ENCODE peak calls at places on chromosomes 11 and 22, in eight cellular contexts. P is adrenal gland; D is fibroblast of lung; B is CD4-positive, alpha-beta T cell; M is HCT116; C is mammary epithelial cell; W is AG04450; N is epithelial cell of esophagus. G is an unnamed sample.

GRCh38 chr22:37259540-37260029 is 15.5 kb upstream of the RAC2 start:
- DNase-seq in P (peak; percentile 12), D (peak; percentile 53), B (no peak), M (peak; percentile 54), C (peak; percentile 49), W (no peak), N (peak; percentile 59), G (no peak)

GRCh38 chr11:95137299-95137698 is 47.7 kb downstream of the ENDOD1 start:
- DNase-seq in P (no peak), D (no peak), B (no peak), M (no peak), C (no peak), W (no peak), N (no peak), G (no peak)

GRCh38 chr22:28029201-28029948 is 110.3 kb upstream of the PITPNB start:
- DNase-seq in P (peak; percentile 69), D (peak; percentile 65), B (no peak), M (no peak), C (no peak), W (no peak), N (no peak), G (no peak)

GRCh38 chr11:23875407-23875950 is 621.4 kb upstream of the LUZP2 start:
- DNase-seq in P (no peak), D (peak; percentile 76), B (no peak), M (no peak), C (no peak), W (peak; percentile 85), N (no peak), G (no peak)

GRCh38 chr11:115420524-115420923 is 83.7 kb downstream of the CADM1 start:
- DNase-seq in P (no peak), D (no peak), B (no peak), M (no peak), C (no peak), W (no peak), N (no peak), G (no peak)

GRCh38 chr11:78200061-78200460 is 11.3 kb downstream of the USP35 start:
- DNase-seq in P (peak; percentile 2), D (no peak), B (no peak), M (no peak), C (no peak), W (no peak), N (no peak), G (no peak)

GRCh38 chr11:6022954-6023353 is 7.6 kb downstream of the OR56A1 start:
- DNase-seq in P (no peak), D (peak; percentile 40), B (no peak), M (peak; percentile 33), C (peak; percentile 40), W (no peak), N (peak; percentile 64), G (no peak)

GRCh38 chr11:102384419-102385052 is 37.5 kb downstream of the BIRC2 start:
- DNase-seq in P (peak; percentile 15), D (no peak), B (no peak), M (no peak), C (no peak), W (no peak), N (no peak), G (no peak)

DNA sequence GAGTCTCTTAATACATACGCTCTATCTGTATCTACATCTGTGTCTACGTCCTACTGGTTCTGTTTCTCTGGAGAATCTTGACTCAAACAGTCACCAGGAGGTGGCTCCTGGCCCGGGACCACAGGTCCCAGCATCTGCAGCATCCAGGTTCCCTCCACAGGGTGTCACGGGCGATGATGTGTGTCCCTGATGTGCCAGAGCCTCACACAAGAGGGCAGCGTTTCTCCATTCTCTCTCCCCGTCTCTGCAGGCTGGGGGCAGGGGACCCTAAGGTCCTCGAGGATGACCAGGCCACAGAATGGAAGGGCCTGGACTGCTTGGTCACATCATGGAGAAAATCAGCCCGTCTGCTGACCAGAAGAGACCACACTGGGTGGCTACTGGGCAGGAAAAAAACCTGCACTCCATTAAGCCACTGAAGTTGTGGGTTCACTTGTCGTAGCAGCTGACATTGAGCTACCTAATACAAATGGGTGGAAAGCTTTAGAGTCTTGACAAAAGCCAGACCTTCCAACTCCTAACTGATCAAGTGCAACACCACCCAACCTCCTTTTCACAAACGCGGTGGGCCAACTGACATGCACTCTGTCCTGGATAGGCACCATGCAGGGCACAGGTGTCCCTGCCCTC is 392.5 kb downstream of the CTTN start:
- DNase-seq in P (no peak), D (no peak), B (no peak), M (no peak), C (no peak), W (no peak), N (no peak), G (no peak)
- TF ChIP-seq CTCF in P (no peak), D (no peak), B (no peak), M (no peak), C (no peak), W (no peak), N (no peak), G (no peak)

DNA sequence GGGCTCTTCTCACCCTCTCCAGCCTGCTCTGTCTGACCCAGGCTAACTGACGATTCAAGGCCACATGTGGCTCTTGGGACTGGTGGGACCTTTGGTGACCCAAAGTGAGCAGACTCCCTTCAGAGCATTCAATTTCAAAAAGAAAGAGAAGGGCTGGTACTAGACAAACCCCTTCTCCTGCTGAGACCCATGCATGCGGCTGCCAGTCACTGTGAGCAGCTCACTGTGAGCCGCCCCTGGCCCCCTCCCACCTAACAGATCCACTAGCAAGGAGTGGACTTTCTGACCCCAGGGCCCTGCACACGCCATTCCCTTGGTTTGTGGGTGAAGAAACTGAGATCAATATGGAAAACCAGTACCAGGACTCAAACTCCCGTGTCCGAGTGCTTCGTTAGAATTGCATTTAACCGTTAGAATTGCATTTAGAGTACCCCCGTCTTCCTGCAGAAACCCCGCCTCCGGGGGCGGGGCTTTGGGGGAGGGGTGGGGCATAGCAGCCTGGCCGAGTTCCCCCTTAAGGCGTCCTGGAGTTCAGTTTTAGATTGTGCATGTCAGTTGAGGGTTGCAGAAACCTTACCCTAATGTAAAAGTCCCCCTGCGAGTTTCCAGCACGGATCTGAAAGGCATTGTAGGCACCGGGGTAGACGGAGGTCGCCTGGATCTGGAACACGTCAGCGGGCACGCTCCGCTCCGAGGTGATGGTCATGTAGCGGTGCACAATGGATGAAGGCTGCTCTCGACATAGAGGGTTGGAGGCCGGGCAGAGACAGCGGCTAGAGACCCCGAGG is 5.1 kb downstream of the EFEMP2 start:
- DNase-seq in P (peak; percentile 6), D (no peak), B (no peak), M (no peak), C (no peak), W (no peak), N (no peak), G (no peak)
- TF ChIP-seq CTCF in P (no peak), D (no peak), B (no peak), M (no peak), C (no peak), W (no peak), N (no peak), G (no peak)

GRCh38 chr11:4065601-4066377 is 28.8 kb upstream of the RRM1 start:
- DNase-seq in P (no peak), D (no peak), B (no peak), M (no peak), C (no peak), W (no peak), N (no peak), G (no peak)

GRCh38 chr11:4066960-4067359 is 27.6 kb upstream of the RRM1 start:
- DNase-seq in P (no peak), D (no peak), B (no peak), M (no peak), C (no peak), W (no peak), N (no peak), G (no peak)

GRCh38 chr11:4063348-4063747 is 31.3 kb upstream of the RRM1 start:
- DNase-seq in P (no peak), D (no peak), B (no peak), M (no peak), C (no peak), W (no peak), N (no peak), G (no peak)

GRCh38 chr11:4065086-4065485 is 29.5 kb upstream of the RRM1 start:
- DNase-seq in P (no peak), D (no peak), B (no peak), M (no peak), C (no peak), W (no peak), N (no peak), G (no peak)

GRCh38 chr11:4064278-4064955 is 30.2 kb upstream of the RRM1 start:
- DNase-seq in P (no peak), D (no peak), B (no peak), M (no peak), C (no peak), W (no peak), N (no peak), G (no peak)
- TF ChIP-seq CTCF in P (no peak), D (no peak), B (no peak), M (no peak), C (no peak), W (no peak), N (no peak), G (no peak)

GRCh38 chr22:50548913-50549790 is 3.5 kb downstream of the KLHDC7B start:
- DNase-seq in P (no peak), D (no peak), B (no peak), M (no peak), C (no peak), W (no peak), N (no peak), G (no peak)

GRCh38 chr22:50550395-50550794 is 4.7 kb downstream of the KLHDC7B start:
- DNase-seq in P (no peak), D (no peak), B (no peak), M (no peak), C (no peak), W (no peak), N (no peak), G (no peak)

GRCh38 chr22:50547231-50547851 is 1.6 kb downstream of the KLHDC7B start:
- DNase-seq in P (no peak), D (no peak), B (no peak), M (no peak), C (no peak), W (no peak), N (no peak), G (no peak)

GRCh38 chr22:50546326-50547230 is 879 bp downstream of the KLHDC7B start:
- DNase-seq in P (no peak), D (no peak), B (no peak), M (no peak), C (no peak), W (no peak), N (no peak), G (no peak)

GRCh38 chr22:50548046-50548912 is 2.6 kb downstream of the KLHDC7B start:
- DNase-seq in P (no peak), D (no peak), B (peak; percentile 69), M (no peak), C (no peak), W (no peak), N (no peak), G (no peak)
- TF ChIP-seq CTCF in P (no peak), D (no peak), B (no peak), M (no peak), C (no peak), W (no peak), N (no peak), G (no peak)